ENCODE peak calls at places on chromosomes 2 and 18, in five cellular contexts. Y is IMR-90, L is neuronal stem cell, S is mesenchymal stem cell, D is H9. X is an unnamed sample.

GRCh38 chr2:117470311-117471095 is 344.0 kb upstream of the DDX18 start:
- DNase-seq in D (peak), S (peak), Y (no peak), L (peak), X (peak)

GRCh38 chr18:12296457-12296856 is 11.6 kb upstream of the TUBB6 start:
- DNase-seq in Y (no peak), L (no peak), D (no peak), S (no peak), X (no peak)

GRCh38 chr2:96143848-96144480 is 1.3 kb downstream of the DUSP2 start:
- DNase-seq in L (no peak), Y (no peak), D (peak), S (no peak), X (no peak)

GRCh38 chr18:70322928-70323327 is 34.1 kb downstream of the SOCS6 start:
- DNase-seq in L (no peak), Y (peak), S (peak), D (no peak), X (no peak)

GRCh38 chr2:174931724-174932123 is 73.5 kb downstream of the CHN1 start:
- DNase-seq in S (peak), Y (peak), L (no peak), D (no peak), X (peak)

GRCh38 chr2:181789827-181790448 is 101.6 kb upstream of the ITPRID2 start:
- DNase-seq in S (no peak), L (no peak), D (no peak), Y (no peak), X (peak)

GRCh38 chr2:78476619-78477229 is 548.8 kb upstream of the REG3G start:
- DNase-seq in D (no peak), Y (no peak), S (no peak), L (no peak), X (no peak)

GRCh38 chr2:136004920-136005319 is 19.5 kb upstream of the DARS1 start:
- DNase-seq in S (no peak), D (no peak), L (no peak), Y (no peak), X (no peak)

GRCh38 chr18:63003899-63004298 is 288.6 kb downstream of the PHLPP1 start:
- DNase-seq in L (no peak), S (no peak), D (no peak), Y (no peak), X (no peak)

GRCh38 chr2:145644820-145645302 is 1124.9 kb upstream of the ZEB2 start:
- DNase-seq in D (no peak), S (no peak), Y (peak), L (no peak), X (no peak)

GRCh38 chr2:10264506-10265327 is 38.0 kb upstream of the HPCAL1 start:
- DNase-seq in Y (no peak), L (no peak), D (no peak), S (no peak), X (no peak)

GRCh38 chr2:23379220-23379695 is 5.7 kb upstream of the KLHL29 start:
- DNase-seq in D (no peak), S (no peak), Y (no peak), L (no peak), X (no peak)

GRCh38 chr2:177172034-177172880 is 40.3 kb upstream of the HNRNPA3 start:
- DNase-seq in S (peak), Y (peak), L (no peak), D (no peak), X (peak)

GRCh38 chr2:122062506-122062905 is 307.1 kb downstream of the TSN start:
- DNase-seq in L (no peak), Y (no peak), D (no peak), S (no peak), X (no peak)

GRCh38 chr2:153986488-153987229 is 114.9 kb downstream of the GALNT13 start:
- DNase-seq in S (peak), D (no peak), L (peak), Y (no peak), X (no peak)

GRCh38 chr18:7749510-7749981 is 182.4 kb downstream of the PTPRM start:
- DNase-seq in D (no peak), L (no peak), Y (no peak), S (peak), X (peak)

GRCh38 chr2:216557413-216557812 is 58.8 kb downstream of the RPL37A start:
- DNase-seq in Y (no peak), S (no peak), L (no peak), D (no peak), X (no peak)

GRCh38 chr2:11743531-11743815 is 3.0 kb upstream of the LPIN1 start:
- DNase-seq in S (no peak), L (no peak), Y (no peak), D (no peak), X (no peak)

GRCh38 chr2:149068225-149068995 is 29.9 kb downstream of the LYPD6B start:
- DNase-seq in S (peak), Y (no peak), L (no peak), D (no peak), X (no peak)

GRCh38 chr2:119431155-119431975 is at the start of gene TMEM37:
- DNase-seq in Y (peak), S (peak), L (peak), D (peak), X (peak)

GRCh38 chr2:239344857-239345216 is 56.0 kb downstream of the HDAC4 start:
- DNase-seq in S (no peak), Y (no peak), D (no peak), L (no peak), X (no peak)

GRCh38 chr2:60867848-60868247 is 13.5 kb upstream of the REL start:
- DNase-seq in L (no peak), D (no peak), Y (no peak), S (no peak), X (peak)

GRCh38 chr2:231877533-231878456 is 48.4 kb downstream of the NPPC start:
- DNase-seq in L (no peak), S (no peak), D (no peak), Y (peak), X (no peak)

GRCh38 chr2:203805485-203805838 is 62.1 kb upstream of the CTLA4 start:
- DNase-seq in D (no peak), Y (no peak), S (no peak), L (no peak), X (no peak)

GRCh38 chr2:132415256-132416079 is 1.1 kb upstream of the GPR39 start:
- DNase-seq in Y (peak), S (peak), D (no peak), L (no peak), X (no peak)

GRCh38 chr2:68727698-68728375 is 6.8 kb upstream of the ARHGAP25 start:
- DNase-seq in S (peak), Y (peak), L (no peak), D (no peak), X (no peak)

GRCh38 chr2:14827226-14828023 is 194.9 kb downstream of the LRATD1 start:
- DNase-seq in L (no peak), Y (peak), S (no peak), D (no peak), X (peak)
- H4K91ac ChIP-seq in L (no peak), Y (no peak), S (no peak), D (no peak), X (no peak)

DNA sequence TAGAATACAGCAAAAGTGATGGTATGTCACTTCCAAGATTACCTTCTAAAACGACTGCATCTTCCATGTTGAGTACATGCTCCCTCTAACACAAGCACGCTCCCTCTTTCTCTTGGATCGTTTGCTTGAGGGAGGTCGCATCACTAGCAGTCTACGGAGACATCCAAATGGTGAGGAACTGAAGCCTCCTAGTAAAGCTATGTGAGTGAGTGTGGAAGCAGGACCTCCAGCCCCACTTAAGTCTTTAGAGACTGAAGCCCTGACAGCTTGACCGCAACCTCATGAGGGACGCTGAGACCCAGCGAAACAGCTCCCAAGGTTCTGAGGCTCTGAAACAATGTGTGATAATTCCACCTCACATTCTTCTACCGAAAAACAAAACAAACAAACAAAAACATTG is 486.7 kb upstream of the GCFC2 start:
- DNase-seq in S (no peak), Y (no peak), L (no peak), D (peak), X (no peak)
- H4K8ac ChIP-seq in S (no peak), Y (no peak), L (no peak), D (no peak), X (no peak)

DNA sequence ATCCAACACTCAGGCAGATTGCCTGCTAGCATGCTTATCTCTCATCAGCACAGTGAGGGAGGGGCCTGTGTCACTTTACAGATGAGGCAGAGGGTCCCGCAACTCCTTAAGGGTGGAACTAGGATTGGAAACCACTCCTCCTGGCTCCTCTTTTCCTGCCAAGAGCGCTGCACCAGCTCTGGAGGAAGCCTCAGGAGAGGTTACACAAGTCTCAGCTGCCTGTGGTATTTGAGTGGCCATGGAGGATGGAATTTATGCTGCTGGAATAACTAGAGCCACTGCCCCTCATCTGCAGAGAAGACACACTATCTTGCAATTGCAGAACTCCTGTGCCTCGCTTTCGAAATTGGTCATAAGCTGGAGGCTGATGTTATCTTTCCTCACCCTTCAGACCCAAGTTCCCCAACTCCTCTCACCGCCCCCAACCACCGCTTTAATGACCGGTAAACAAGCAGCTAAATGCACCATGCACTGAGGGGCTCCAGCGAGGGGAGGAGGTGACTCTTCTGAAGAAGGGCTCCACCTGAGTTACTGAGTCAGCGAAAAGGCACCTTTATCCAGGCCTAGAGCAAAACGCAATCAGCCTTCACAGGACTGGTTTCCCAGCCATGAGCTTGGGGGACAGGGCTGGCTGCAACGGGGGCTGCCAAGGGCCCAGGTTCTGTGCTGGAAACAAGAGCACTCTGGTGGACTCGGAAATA is 245.8 kb downstream of the SOX11 start:
- DNase-seq in S (no peak), Y (no peak), D (peak), L (no peak), X (peak)
- H4K91ac ChIP-seq in S (no peak), Y (no peak), D (no peak), L (no peak), X (peak)

DNA sequence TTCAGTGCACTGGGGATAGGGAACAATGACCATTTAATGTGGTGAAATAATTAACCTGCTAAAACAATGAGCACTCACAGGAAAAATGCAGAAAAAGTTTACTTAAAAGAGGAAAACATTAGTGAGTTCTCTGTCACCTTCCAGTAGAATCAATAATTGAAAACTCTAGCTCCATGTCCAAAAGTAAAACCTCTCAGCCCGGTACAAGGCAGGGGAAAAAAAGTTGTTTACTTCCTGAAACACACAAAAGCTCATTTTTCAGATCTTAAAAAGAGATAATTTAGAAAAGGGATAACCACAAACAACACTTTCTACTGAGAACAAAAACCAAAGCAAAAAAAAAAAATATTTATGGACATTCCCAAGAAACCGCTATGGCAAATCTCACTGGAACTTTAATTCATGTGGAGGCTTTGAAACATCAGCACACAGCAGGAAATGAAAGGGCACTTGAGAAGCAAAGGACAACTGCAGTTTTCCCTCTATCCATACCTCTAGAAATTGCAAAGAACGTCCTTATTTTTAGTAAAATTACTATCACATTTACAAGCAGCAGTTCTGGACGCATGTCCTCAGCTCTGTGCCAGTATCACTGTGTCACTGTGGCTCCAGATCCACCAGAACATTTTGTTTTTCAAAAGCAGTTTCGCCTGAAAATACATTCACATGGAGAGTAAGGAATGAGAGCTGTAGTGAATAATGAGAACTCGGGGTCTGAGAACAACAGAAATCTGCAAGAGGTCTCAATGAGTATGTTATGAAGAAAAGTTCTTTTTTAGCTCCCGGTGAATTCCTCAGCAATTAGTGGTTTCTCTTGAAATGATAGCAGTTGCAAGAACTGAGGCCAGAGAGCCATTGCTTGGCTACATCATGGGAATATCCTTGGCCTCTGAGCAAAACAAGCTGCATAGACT is 44.7 kb upstream of the DNAH7 start:
- DNase-seq in S (peak), D (no peak), L (peak), Y (peak), X (peak)
- H4K8ac ChIP-seq in S (no peak), D (no peak), L (no peak), Y (peak), X (peak)

GRCh38 chr18:59876310-59876626 is 23.5 kb upstream of the PMAIP1 start:
- DNase-seq in D (no peak), S (no peak), Y (no peak), L (no peak), X (no peak)

GRCh38 chr18:59871711-59872362 is 28.0 kb upstream of the PMAIP1 start:
- DNase-seq in Y (no peak), L (no peak), D (peak), S (no peak), X (no peak)

GRCh38 chr18:59877366-59877765 is 22.4 kb upstream of the PMAIP1 start:
- DNase-seq in D (no peak), S (peak), L (no peak), Y (no peak), X (no peak)

GRCh38 chr18:59873616-59874015 is 26.2 kb upstream of the PMAIP1 start:
- DNase-seq in L (no peak), D (no peak), S (peak), Y (peak), X (no peak)

GRCh38 chr18:59874166-59874565 is 25.6 kb upstream of the PMAIP1 start:
- DNase-seq in L (no peak), S (peak), D (no peak), Y (peak), X (peak)
- H4K91ac ChIP-seq in L (no peak), S (no peak), D (no peak), Y (peak), X (no peak)

GRCh38 chr2:152098033-152098797 is 629 bp downstream of the CACNB4 start:
- DNase-seq in D (peak), L (peak), S (no peak), Y (no peak), X (peak)
- H4K8ac ChIP-seq in D (no peak), L (no peak), S (no peak), Y (no peak), X (no peak)

DNA sequence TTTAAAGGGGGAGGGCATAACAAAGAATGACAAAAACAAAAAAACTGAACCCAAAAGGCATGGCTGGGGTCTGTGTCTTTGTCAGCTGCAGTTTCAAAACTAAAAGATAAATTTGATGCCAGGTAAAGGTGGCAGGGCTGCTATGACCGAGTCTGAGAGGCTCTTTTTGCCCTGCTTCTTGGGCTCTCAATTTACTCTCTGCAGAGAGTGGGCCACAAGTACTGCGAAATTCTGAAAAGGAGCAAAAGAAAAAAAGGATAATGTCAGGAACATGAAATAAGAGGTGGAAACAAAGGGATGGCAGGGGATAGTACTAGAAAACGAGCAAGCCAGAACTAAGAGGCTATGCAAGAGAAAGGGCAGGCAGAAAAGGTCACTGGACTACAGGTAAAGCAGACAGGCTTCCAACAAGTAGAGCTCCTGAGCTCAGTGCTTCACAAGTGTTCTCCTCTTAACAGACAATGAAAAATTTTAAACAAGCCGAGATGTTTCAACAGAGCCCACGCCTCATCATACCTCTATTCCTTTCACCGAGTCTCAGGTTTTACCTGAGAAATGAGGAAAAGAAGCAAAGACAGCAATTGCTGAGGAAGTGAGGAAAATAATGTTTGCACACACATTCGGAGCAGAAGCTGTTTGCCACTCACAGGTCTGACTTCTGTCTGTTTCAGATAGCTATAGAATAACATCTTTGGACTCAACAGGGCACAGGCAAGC is 7.3 kb downstream of the IRS1 start:
- DNase-seq in D (no peak), L (no peak), S (no peak), Y (peak), X (no peak)
- H4K91ac ChIP-seq in D (no peak), L (no peak), S (peak), Y (peak), X (peak)

DNA sequence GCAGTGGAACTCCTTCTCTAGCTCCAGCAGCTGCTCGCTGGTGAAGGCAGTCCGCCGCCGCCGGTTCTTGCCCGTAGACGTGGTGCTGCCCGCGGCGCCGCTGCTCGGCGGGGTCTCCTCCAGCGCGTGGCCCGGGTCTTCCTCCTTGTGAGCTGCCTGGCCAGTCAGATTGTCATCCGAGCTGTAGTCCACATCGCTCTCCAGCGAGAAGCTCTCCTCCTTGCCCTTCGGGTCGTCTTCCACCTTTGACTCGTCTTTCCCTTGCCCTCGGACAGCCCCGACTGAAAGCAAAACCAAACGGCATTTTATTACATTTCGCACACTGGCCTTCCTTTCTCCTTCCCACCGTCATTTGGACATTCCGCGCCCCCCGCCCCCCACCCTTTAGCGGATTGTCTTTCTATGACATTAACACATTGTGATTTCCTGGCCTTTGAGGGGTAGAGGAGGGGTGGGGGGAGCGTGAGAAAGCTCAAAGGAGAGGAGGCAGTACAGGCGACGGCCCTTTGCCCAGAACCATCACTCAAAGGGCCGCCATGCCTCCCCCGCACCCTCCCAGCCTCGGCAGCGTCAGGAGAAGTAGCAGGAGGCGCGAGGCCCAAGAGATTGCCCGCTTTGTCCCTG is 1.9 kb downstream of the GBX2 start:
- DNase-seq in D (peak), Y (no peak), S (peak), L (peak), X (no peak)
- H4K8ac ChIP-seq in D (no peak), Y (no peak), S (no peak), L (no peak), X (no peak)

DNA sequence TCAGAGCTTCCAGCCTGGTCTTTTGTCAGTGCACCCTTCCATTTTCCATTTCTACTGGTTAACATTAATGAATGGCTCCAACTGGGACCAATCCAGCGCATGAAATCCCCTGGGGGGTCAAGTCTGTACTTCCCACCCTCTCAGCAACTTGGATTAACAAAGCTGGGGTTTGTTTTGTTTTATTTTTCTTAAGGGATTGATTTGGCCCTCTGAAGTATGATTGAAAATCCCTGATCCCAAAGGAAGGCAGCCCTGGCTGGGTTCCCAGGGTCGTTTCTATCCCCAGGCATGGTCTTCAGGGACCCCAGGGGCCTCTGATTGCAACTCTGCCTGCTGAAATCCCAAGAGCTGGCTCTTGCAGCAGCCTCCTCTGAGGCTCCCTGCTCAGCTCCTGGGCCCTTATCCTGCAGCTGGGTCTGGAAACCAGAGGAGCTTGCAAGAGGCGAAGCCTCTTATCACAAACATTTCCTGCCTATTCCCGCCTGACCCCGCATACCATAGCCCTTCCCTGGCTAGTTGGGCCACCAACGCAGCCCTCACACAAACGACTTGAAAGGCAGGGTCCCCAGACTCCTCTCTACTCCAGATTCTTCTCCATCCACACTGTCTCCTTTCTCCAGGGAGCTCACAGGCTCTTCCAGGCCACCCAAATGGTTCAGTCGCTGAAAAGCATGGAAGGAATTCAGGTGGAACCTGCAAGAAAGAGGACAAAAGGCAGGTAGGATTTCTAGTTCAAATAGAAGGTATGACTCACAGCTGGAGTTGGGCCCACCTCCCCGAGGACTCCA is 109.7 kb upstream of the PKDCC start:
- DNase-seq in D (peak), S (peak), Y (peak), L (no peak), X (peak)
- H4K91ac ChIP-seq in D (no peak), S (peak), Y (peak), L (no peak), X (peak)

X was measured in trophoblast cell.